ENCODE peak calls at places on chromosomes 2 and 18, in eight cellular contexts. K is effector memory CD4-positive, alpha-beta T cell; D is PC-9; Q is CD4-positive, alpha-beta T cell; U is CD8-positive, alpha-beta memory T cell; O is heart right ventricle; Y is mesendoderm; A is A549. R is an unnamed sample.

GRCh38 chr18:80022613-80023012 is 11.6 kb upstream of the RBFA start:
- DNase-seq in K (no peak), D (no peak), Q (no peak), U (no peak), O (no peak), Y (peak; percentile 33), A (no peak), R (no peak)

GRCh38 chr2:65686928-65687521 is 254.6 kb upstream of the SPRED2 start:
- DNase-seq in K (no peak), D (no peak), Q (no peak), U (no peak), O (no peak), Y (peak; percentile 22), A (no peak), R (no peak)

GRCh38 chr18:23718243-23718720 is 29.0 kb downstream of the LAMA3 start:
- DNase-seq in K (no peak), D (no peak), Q (no peak), U (no peak), O (no peak), Y (no peak), A (no peak), R (no peak)

GRCh38 chr2:178016612-178017011 is 56.0 kb downstream of the PDE11A start:
- DNase-seq in K (no peak), D (no peak), Q (no peak), U (no peak), O (no peak), Y (no peak), A (no peak), R (no peak)

GRCh38 chr2:46846454-46846990 is 69.1 kb downstream of the MCFD2 start:
- DNase-seq in K (no peak), D (no peak), Q (no peak), U (no peak), O (no peak), Y (no peak), A (no peak), R (no peak)

GRCh38 chr18:47558110-47558750 is 306.8 kb upstream of the SKOR2 start:
- DNase-seq in K (no peak), D (no peak), Q (no peak), U (no peak), O (no peak), Y (no peak), A (no peak), R (no peak)

GRCh38 chr2:172698041-172698863 is 37.4 kb upstream of the RAPGEF4 start:
- DNase-seq in K (no peak), D (peak; percentile 88), Q (no peak), U (no peak), O (no peak), Y (peak; percentile 21), A (peak; percentile 49), R (no peak)

GRCh38 chr2:239277401-239278085 is 123.3 kb downstream of the HDAC4 start:
- DNase-seq in K (no peak), D (no peak), Q (no peak), U (no peak), O (no peak), Y (no peak), A (no peak), R (no peak)

GRCh38 chr2:101622633-101623521 is 74.6 kb upstream of the MAP4K4 start:
- DNase-seq in K (no peak), D (no peak), Q (no peak), U (no peak), O (no peak), Y (no peak), A (no peak), R (no peak)

GRCh38 chr2:85786444-85786843 is 32.7 kb downstream of the ATOH8 start:
- DNase-seq in K (no peak), D (no peak), Q (no peak), U (no peak), O (no peak), Y (no peak), A (no peak), R (no peak)

GRCh38 chr2:204050681-204051080 is 114.1 kb downstream of the ICOS start:
- DNase-seq in K (no peak), D (no peak), Q (no peak), U (no peak), O (no peak), Y (no peak), A (no peak), R (no peak)

GRCh38 chr18:44602845-44603244 is 77.8 kb upstream of the SETBP1 start:
- DNase-seq in K (no peak), D (peak; percentile 79), Q (no peak), U (no peak), O (no peak), Y (no peak), A (no peak), R (no peak)

GRCh38 chr18:34023471-34023870 is 201.2 kb downstream of the NOL4 start:
- DNase-seq in K (no peak), D (no peak), Q (no peak), U (no peak), O (no peak), Y (peak; percentile 95), A (no peak), R (no peak)

DNA sequence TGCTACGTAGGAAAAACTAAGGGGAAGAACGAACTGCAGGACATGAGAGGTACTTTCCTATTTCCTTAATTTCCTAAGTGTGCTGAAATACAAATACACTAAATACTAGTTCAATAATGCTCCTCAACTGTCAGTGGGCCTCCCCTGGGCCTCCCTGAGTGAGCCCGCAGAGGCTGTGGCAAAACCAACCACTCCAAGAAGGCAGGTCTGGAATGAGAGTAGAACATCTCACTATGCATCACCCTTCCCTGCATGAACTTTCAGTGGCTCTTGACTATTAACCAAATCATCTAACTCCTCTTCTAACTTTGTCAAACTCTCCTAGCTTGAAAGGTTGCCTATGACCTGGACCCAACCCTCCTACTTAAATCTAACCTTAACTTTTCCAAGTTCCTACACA is 84.6 kb downstream of the THADA start:
- DNase-seq in K (no peak), D (no peak), Q (no peak), U (no peak), O (no peak), Y (no peak), A (no peak), R (no peak)
- H3K27ac ChIP-seq in K (no peak overlapping the region), D (no peak overlapping the region), Q (no peak overlapping the region), U (no peak overlapping the region), O (no peak overlapping the region), Y (no peak overlapping the region), A (no peak overlapping the region), R (no peak overlapping the region)

GRCh38 chr2:199201539-199201938 is 256.2 kb downstream of the SATB2 start:
- DNase-seq in K (no peak), D (no peak), Q (no peak), U (no peak), O (no peak), Y (no peak), A (no peak), R (no peak)

GRCh38 chr2:199202964-199203363 is 254.8 kb downstream of the SATB2 start:
- DNase-seq in K (no peak), D (no peak), Q (no peak), U (no peak), O (no peak), Y (no peak), A (no peak), R (no peak)

GRCh38 chr2:199199797-199200196 is 257.9 kb downstream of the SATB2 start:
- DNase-seq in K (no peak), D (no peak), Q (no peak), U (no peak), O (no peak), Y (no peak), A (no peak), R (no peak)

GRCh38 chr2:199195893-199196502 is 261.7 kb downstream of the SATB2 start:
- DNase-seq in K (no peak), D (no peak), Q (no peak), U (no peak), O (no peak), Y (no peak), A (no peak), R (no peak)

GRCh38 chr2:199197448-199197847 is 260.3 kb downstream of the SATB2 start:
- DNase-seq in K (no peak), D (no peak), Q (no peak), U (no peak), O (no peak), Y (no peak), A (no peak), R (no peak)
- H3K27ac ChIP-seq in K (no peak overlapping the region), D (no peak overlapping the region), Q (no peak overlapping the region), U (no peak overlapping the region), O (no peak overlapping the region), Y (no peak overlapping the region), A (no peak overlapping the region), R (no peak overlapping the region)

DNA sequence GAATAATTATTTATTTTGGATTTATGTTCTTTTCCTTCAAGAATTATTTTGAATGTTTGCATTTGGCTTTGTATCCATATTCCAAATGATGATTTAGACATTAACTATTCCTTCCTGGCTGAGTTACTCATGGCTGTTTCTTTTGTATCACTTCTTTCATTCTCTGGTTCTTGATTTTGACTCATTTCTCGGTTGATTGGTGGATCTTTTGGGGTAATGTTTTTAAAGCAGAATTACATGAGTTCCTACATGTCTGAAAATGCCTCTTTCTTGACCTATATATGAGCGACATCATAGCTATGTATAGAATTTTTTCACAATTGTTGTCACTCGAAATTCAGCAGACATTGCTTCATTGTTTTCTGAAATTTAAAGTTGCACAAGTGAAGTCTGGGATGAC is 39.5 kb downstream of the CYP26B1 start:
- DNase-seq in K (no peak), D (peak; percentile 47), Q (no peak), U (no peak), O (no peak), Y (no peak), A (no peak), R (no peak)
- H3K27ac ChIP-seq in K (no peak overlapping the region), D (no peak overlapping the region), Q (no peak overlapping the region), U (no peak overlapping the region), O (no peak overlapping the region), Y (no peak overlapping the region), A (no peak overlapping the region), R (no peak overlapping the region)

GRCh38 chr18:78605255-78605654 is 374.4 kb upstream of the SALL3 start:
- DNase-seq in K (no peak), D (no peak), Q (no peak), U (no peak), O (no peak), Y (no peak), A (no peak), R (no peak)
- H3K27ac ChIP-seq in K (no peak overlapping the region), D (no peak overlapping the region), Q (no peak overlapping the region), U (no peak overlapping the region), O (no peak overlapping the region), Y (no peak overlapping the region), A (no peak overlapping the region), R (no peak overlapping the region)

GRCh38 chr18:22020867-22021370 is 148.5 kb upstream of the GATA6 start:
- DNase-seq in K (no peak), D (no peak), Q (no peak), U (no peak), O (no peak), Y (no peak), A (no peak), R (no peak)
- H3K27ac ChIP-seq in K (no peak overlapping the region), D (no peak overlapping the region), Q (no peak overlapping the region), U (no peak overlapping the region), O (no peak overlapping the region), Y (peak overlapping the region; percentile 92), A (no peak overlapping the region), R (no peak overlapping the region)

GRCh38 chr2:55327470-55328230 is 58.6 kb upstream of the MTIF2 start:
- DNase-seq in K (no peak), D (no peak), Q (no peak), U (no peak), O (no peak), Y (no peak), A (no peak), R (no peak)
- H3K27ac ChIP-seq in K (no peak overlapping the region), D (no peak overlapping the region), Q (no peak overlapping the region), U (no peak overlapping the region), O (no peak overlapping the region), Y (no peak overlapping the region), A (no peak overlapping the region), R (no peak overlapping the region)

GRCh38 chr2:2716771-2717170 is 385.7 kb upstream of the MYT1L start:
- DNase-seq in K (no peak), D (no peak), Q (no peak), U (no peak), O (no peak), Y (no peak), A (no peak), R (no peak)
- H3K27ac ChIP-seq in K (no peak overlapping the region), D (no peak overlapping the region), Q (no peak overlapping the region), U (no peak overlapping the region), O (no peak overlapping the region), Y (no peak overlapping the region), A (no peak overlapping the region), R (no peak overlapping the region)